ENCODE peak calls at places on chromosomes 6 and 20, in six cellular contexts. R, I, C, Y, X and J are unnamed samples.

GRCh38 chr6:25427549-25427948 is 148.4 kb downstream of the CARMIL1 start:
- DNase-seq in I (no peak), X (no peak), Y (no peak), R (no peak), C (no peak), J (no peak)

GRCh38 chr6:156720739-156721714 is 56.2 kb upstream of the ARID1B start:
- DNase-seq in I (no peak), Y (peak), C (peak), X (peak), R (peak), J (peak)

GRCh38 chr6:118876814-118877213 is 17.1 kb upstream of the ASF1A start:
- DNase-seq in I (no peak), Y (no peak), C (peak), X (no peak), R (no peak), J (no peak)

GRCh38 chr6:33957391-33958207 is 153.8 kb upstream of the MLN start:
- DNase-seq in Y (no peak), R (no peak), X (no peak), I (no peak), C (no peak), J (no peak)

GRCh38 chr6:90406142-90406794 is 109.6 kb upstream of the BACH2 start:
- DNase-seq in C (peak), Y (peak), R (no peak), X (no peak), I (peak), J (peak)

GRCh38 chr6:87029711-87030314 is 65.1 kb downstream of the CGA start:
- DNase-seq in X (no peak), Y (peak), R (peak), C (peak), I (peak), J (peak)

GRCh38 chr20:4046311-4046924 is 31.1 kb upstream of the RNF24 start:
- DNase-seq in C (no peak), X (no peak), I (no peak), Y (no peak), R (no peak), J (no peak)

GRCh38 chr20:38217791-38218565 is 42.6 kb downstream of the KIAA1755 start:
- DNase-seq in Y (peak), R (peak), X (no peak), I (peak), C (peak), J (no peak)

GRCh38 chr6:163355471-163355991 is 59.0 kb upstream of the QKI start:
- DNase-seq in I (no peak), C (no peak), X (no peak), Y (peak), R (peak), J (peak)

GRCh38 chr6:34774967-34775366 is 16.9 kb upstream of the BLTP3A start:
- DNase-seq in I (no peak), R (no peak), C (no peak), Y (no peak), X (no peak), J (no peak)

GRCh38 chr6:169830876-169831275 is 79.5 kb downstream of the ERMARD start:
- DNase-seq in Y (no peak), I (no peak), X (no peak), R (no peak), C (no peak), J (no peak)

GRCh38 chr6:115404451-115404850 is 656.2 kb downstream of the FRK start:
- DNase-seq in X (no peak), C (no peak), I (no peak), R (no peak), Y (no peak), J (no peak)

GRCh38 chr20:6976535-6976934 is 209.0 kb downstream of the BMP2 start:
- DNase-seq in C (peak), Y (no peak), R (no peak), X (no peak), I (no peak), J (peak)

GRCh38 chr20:35953411-35954199 is 697 bp downstream of the SCAND1 start:
- DNase-seq in R (peak), X (no peak), C (no peak), I (no peak), Y (no peak), J (peak)

GRCh38 chr20:24778585-24779031 is 170.5 kb upstream of the CST7 start:
- DNase-seq in X (no peak), Y (no peak), C (no peak), R (no peak), I (no peak), J (no peak)

GRCh38 chr6:961407-961930 is 268.5 kb upstream of the EXOC2 start:
- DNase-seq in C (no peak), I (no peak), R (no peak), Y (no peak), X (no peak), J (no peak)

GRCh38 chr6:135109761-135110160 is 55.1 kb upstream of the HBS1L start:
- DNase-seq in C (no peak), X (no peak), I (no peak), Y (no peak), R (no peak), J (no peak)

GRCh38 chr6:57224769-57225515 is 2.8 kb upstream of the RAB23 start:
- DNase-seq in C (no peak), Y (no peak), X (no peak), I (no peak), R (no peak), J (no peak)

GRCh38 chr6:125301435-125302391 is at the start of gene HDDC2:
- DNase-seq in X (no peak), I (peak), Y (peak), R (peak), C (peak), J (peak)

GRCh38 chr6:45500924-45501816 is 123.4 kb upstream of the SUPT3H start:
- DNase-seq in C (peak), I (peak), Y (peak), R (no peak), X (no peak), J (no peak)

GRCh38 chr6:107228754-107229153 is 113.4 kb upstream of the BEND3 start:
- DNase-seq in X (no peak), Y (no peak), C (no peak), I (no peak), R (no peak), J (no peak)

GRCh38 chr6:134724653-134725340 is 225.1 kb downstream of the ALDH8A1 start:
- DNase-seq in Y (no peak), C (peak), R (peak), I (no peak), X (no peak), J (no peak)

GRCh38 chr6:152720964-152721363 is 23.3 kb downstream of the MYCT1 start:
- DNase-seq in C (no peak), X (no peak), R (peak), Y (no peak), I (peak), J (no peak)

GRCh38 chr20:856361-856775 is 22.9 kb downstream of the FAM110A start:
- DNase-seq in R (no peak), Y (no peak), X (no peak), C (peak), I (peak), J (no peak)

GRCh38 chr6:75108333-75108974 is 97.4 kb downstream of the COL12A1 start:
- DNase-seq in R (no peak), Y (no peak), I (no peak), C (no peak), X (no peak), J (no peak)

GRCh38 chr6:30542915-30543314 is 13.4 kb downstream of the GNL1 start:
- DNase-seq in C (no peak), I (no peak), R (peak), Y (no peak), X (no peak), J (no peak)

GRCh38 chr20:52945862-52946522 is 26.2 kb upstream of the TSHZ2 start:
- DNase-seq in R (no peak), I (no peak), X (no peak), Y (no peak), C (no peak), J (no peak)

GRCh38 chr6:9481292-9482029 is 933.4 kb downstream of the TFAP2A start:
- DNase-seq in I (peak), X (no peak), Y (no peak), R (peak), C (peak), J (no peak)

GRCh38 chr6:27216874-27217273 is 30.6 kb upstream of the PRSS16 start:
- DNase-seq in X (no peak), I (no peak), Y (no peak), R (no peak), C (no peak), J (no peak)

GRCh38 chr6:85917522-85917921 is 274.8 kb upstream of the SYNCRIP start:
- DNase-seq in R (no peak), I (no peak), Y (no peak), X (no peak), C (no peak), J (no peak)

GRCh38 chr20:62953167-62953838 is 794 bp downstream of the SLC17A9 start:
- DNase-seq in C (no peak), X (no peak), I (no peak), R (peak), Y (no peak), J (peak)

GRCh38 chr20:37179671-37180524 is 550 bp upstream of the MROH8 start:
- DNase-seq in X (no peak), I (no peak), R (no peak), C (peak), Y (peak), J (peak)

GRCh38 chr20:5135363-5136012 is 8.7 kb downstream of the CDS2 start:
- DNase-seq in I (no peak), R (no peak), C (no peak), X (peak), Y (no peak), J (no peak)

GRCh38 chr20:59958626-59959025 is 403 bp downstream of the CDH26 start:
- DNase-seq in C (no peak), Y (no peak), X (no peak), I (no peak), R (no peak), J (no peak)

GRCh38 chr6:158666637-158667359 is 16.9 kb downstream of the SYTL3 start:
- DNase-seq in X (no peak), C (no peak), I (no peak), R (no peak), Y (no peak), J (peak)

GRCh38 chr6:37007340-37008043 is 2.0 kb downstream of the FGD2 start:
- DNase-seq in C (no peak), R (no peak), Y (no peak), X (no peak), I (no peak), J (peak)

GRCh38 chr20:17612287-17612974 is 42.6 kb downstream of the DSTN start:
- DNase-seq in Y (peak), C (peak), R (no peak), I (no peak), X (no peak), J (peak)
- TF ChIP-seq POLR2A in Y (no peak), C (no peak), R (no peak), I (no peak), X (peak), J (no peak)

DNA sequence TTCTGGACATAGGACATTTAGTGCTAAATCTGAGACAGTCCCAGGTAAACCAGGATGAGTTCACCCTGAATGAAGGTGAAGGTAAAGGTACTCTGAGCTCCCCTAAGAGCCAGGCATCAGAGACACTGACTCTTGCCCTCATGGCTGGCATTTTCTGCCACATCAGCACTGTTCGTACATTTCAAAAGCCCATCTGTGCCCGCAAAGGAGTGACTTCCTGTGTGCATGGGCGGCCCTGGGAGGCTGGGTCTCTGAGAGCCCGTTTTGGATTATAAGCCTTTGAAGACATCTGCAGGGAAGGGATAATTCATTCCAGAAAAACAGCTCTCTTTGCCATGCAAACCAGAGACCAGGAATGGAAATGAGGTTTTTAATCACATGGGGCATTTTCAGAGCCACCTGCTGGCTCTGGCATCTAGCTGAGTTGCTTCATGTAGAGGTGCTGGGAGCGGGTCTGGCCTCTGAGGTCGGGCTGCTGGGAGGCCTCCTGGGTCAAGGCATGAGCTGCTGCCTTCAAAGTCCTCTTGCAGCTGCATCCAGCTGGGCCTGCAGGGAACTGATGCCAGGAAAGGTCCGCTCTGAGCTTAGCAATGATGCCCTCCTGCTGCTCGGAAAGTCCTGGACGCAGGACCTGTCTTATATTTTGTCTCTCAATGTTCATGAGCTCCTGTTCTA is 348.4 kb downstream of the DHX35 start:
- DNase-seq in C (no peak), X (no peak), Y (no peak), R (no peak), I (no peak), J (no peak)
- TF ChIP-seq MAX in C (no peak), X (no peak), Y (no peak), R (no peak), I (no peak), J (no peak)

DNA sequence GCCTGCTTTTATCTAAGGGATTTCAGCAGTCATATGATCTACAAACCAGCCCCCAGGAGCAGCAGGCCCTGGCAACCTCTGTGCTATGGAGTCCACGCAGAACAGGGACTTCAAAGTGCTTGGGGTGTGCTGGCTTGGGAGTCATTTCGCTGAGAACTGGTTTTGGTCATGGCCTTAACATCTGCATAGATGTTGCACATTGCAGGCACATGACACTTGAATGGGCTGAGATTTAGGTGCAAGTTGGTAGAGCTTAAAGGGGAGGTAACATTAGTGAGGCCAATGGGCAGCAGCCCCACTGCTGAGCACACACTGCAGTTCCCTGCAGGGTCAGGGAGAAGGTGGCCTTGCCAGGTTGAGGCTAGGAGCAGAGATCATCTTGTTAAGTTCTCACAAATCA is 43.6 kb downstream of the RREB1 start:
- DNase-seq in X (no peak), I (no peak), Y (peak), R (no peak), C (no peak), J (peak)
- TF ChIP-seq POLR2A in X (no peak), I (no peak), Y (no peak), R (no peak), C (no peak), J (no peak)

GRCh38 chr20:46741924-46742692 is 32.7 kb downstream of the SLC2A10 start:
- DNase-seq in I (no peak), Y (no peak), R (no peak), X (no peak), C (no peak), J (no peak)

GRCh38 chr20:46743088-46743487 is 33.6 kb downstream of the SLC2A10 start:
- DNase-seq in C (no peak), R (no peak), I (no peak), X (no peak), Y (no peak), J (no peak)

GRCh38 chr20:46751856-46752255 is 42.4 kb downstream of the SLC2A10 start:
- DNase-seq in X (no peak), C (peak), I (no peak), Y (no peak), R (no peak), J (no peak)

GRCh38 chr20:46749164-46749563 is 39.7 kb downstream of the SLC2A10 start:
- DNase-seq in I (no peak), R (no peak), C (no peak), Y (no peak), X (no peak), J (no peak)

DNA sequence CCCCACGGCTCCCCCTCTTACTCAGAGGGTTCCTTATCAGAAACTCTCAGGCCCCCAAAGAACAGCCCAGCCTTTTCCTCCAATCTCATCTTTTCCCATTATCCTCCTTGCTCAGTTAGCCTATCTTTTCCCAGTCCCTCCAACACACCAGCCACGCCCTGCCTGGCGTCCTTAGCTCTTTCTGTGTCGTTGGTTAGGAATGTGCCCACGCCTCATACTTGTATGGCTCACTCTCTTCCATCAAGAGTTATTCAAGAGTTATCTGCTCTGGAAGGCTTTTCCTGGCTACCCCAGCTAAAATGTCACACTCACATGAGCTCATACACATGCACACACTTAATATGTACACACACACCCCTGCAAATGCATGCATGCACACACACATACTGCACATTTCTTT is 37.5 kb downstream of the SLC2A10 start:
- DNase-seq in R (no peak), I (peak), C (peak), X (no peak), Y (no peak), J (no peak)
- TF ChIP-seq MAX in R (no peak), I (no peak), C (no peak), X (no peak), Y (no peak), J (no peak)

DNA sequence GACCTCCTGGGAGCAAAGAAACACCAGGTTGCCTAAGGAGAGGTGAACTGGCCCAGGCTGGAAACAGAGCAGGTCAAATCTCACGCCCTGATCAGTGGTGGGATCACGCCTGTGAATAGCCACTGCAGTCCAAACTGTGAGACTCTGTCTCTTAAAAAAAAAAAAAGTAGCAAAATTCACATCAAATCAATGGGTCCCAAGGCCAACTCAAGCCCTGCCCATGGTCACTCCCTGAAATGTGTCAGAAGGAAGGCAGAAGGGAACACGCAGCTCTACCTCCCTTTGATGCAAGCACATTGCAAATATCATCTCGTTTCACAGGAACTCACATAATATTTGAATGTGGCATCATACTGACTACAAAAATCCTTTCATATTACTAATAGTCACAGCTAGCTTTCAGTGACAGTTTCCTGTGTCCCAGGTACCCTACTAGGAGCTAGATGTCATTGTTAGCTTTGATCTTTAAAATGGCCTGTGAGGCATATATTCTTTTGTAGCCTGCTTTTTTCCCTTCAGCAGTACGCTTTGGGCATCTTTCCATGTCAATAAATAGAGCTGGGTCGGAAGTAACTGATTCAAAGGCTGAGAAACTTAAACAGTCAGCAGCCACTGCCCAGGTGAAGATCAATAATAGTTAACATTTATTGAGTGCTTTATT is 14.4 kb upstream of the TTPAL start:
- DNase-seq in Y (peak), I (no peak), C (no peak), R (no peak), X (no peak), J (no peak)
- TF ChIP-seq POLR2A in Y (no peak), I (no peak), C (no peak), R (no peak), X (no peak), J (no peak)

GRCh38 chr20:33419140-33419974 is 18.0 kb upstream of the CDK5RAP1 start:
- DNase-seq in I (no peak), Y (no peak), C (no peak), X (no peak), R (no peak), J (no peak)

GRCh38 chr20:33418033-33418432 is 16.7 kb upstream of the CDK5RAP1 start:
- DNase-seq in Y (no peak), I (no peak), X (no peak), C (no peak), R (no peak), J (no peak)

GRCh38 chr20:33411711-33412483 is 10.6 kb upstream of the CDK5RAP1 start:
- DNase-seq in C (no peak), X (no peak), Y (no peak), I (no peak), R (no peak), J (no peak)

GRCh38 chr20:33412484-33412838 is 11.1 kb upstream of the CDK5RAP1 start:
- DNase-seq in X (no peak), C (no peak), Y (no peak), R (no peak), I (no peak), J (no peak)

GRCh38 chr20:33415948-33416347 is 14.6 kb upstream of the CDK5RAP1 start:
- DNase-seq in I (no peak), C (peak), X (no peak), Y (peak), R (no peak), J (peak)
- TF ChIP-seq MAX in I (no peak), C (no peak), X (no peak), Y (no peak), R (no peak), J (no peak)